ENCODE peak calls at places on chromosomes 12 and 14, in four cellular contexts. One of them, this sample, is unnamed.

GRCh38 chr14:103562135-103562384 is 397 bp downstream of the BAG5 start:
- DNase-seq in tibial artery: peak
- DNase-seq in body of pancreas: no peak
- DNase-seq in ovary: no peak
- DNase-seq in this sample: no peak

GRCh38 chr12:89351489-89352241 is 636 bp downstream of the DUSP6 start:
- DNase-seq in tibial artery: peak
- DNase-seq in body of pancreas: peak
- DNase-seq in ovary: peak
- DNase-seq in this sample: no peak

GRCh38 chr14:94132285-94132887 is 3.0 kb upstream of the IFI27L2 start:
- DNase-seq in tibial artery: no peak
- DNase-seq in body of pancreas: peak
- DNase-seq in ovary: no peak
- DNase-seq in this sample: no peak

GRCh38 chr12:110015132-110015531 is 15.9 kb downstream of the ANKRD13A start:
- DNase-seq in tibial artery: no peak
- DNase-seq in body of pancreas: no peak
- DNase-seq in ovary: no peak
- DNase-seq in this sample: no peak

GRCh38 chr14:105294142-105294597 is 6.6 kb downstream of the BRF1 start:
- DNase-seq in tibial artery: no peak
- DNase-seq in body of pancreas: peak
- DNase-seq in ovary: no peak
- DNase-seq in this sample: no peak

GRCh38 chr12:29176951-29177350 is 27.9 kb downstream of the FAR2 start:
- DNase-seq in tibial artery: no peak
- DNase-seq in body of pancreas: no peak
- DNase-seq in ovary: no peak
- DNase-seq in this sample: no peak

GRCh38 chr14:91339076-91339475 is 78.5 kb downstream of the CCDC88C start:
- DNase-seq in tibial artery: no peak
- DNase-seq in body of pancreas: no peak
- DNase-seq in ovary: no peak
- DNase-seq in this sample: no peak

GRCh38 chr12:105409881-105410471 is 79.5 kb downstream of the C12orf75 start:
- DNase-seq in tibial artery: peak
- DNase-seq in body of pancreas: peak
- DNase-seq in ovary: no peak
- DNase-seq in this sample: no peak

GRCh38 chr12:122951406-122951805 is 14.9 kb downstream of the ABCB9 start:
- DNase-seq in tibial artery: no peak
- DNase-seq in body of pancreas: no peak
- DNase-seq in ovary: no peak
- DNase-seq in this sample: no peak

GRCh38 chr12:65853489-65854157 is 29.3 kb downstream of the HMGA2 start:
- DNase-seq in tibial artery: no peak
- DNase-seq in body of pancreas: no peak
- DNase-seq in ovary: no peak
- DNase-seq in this sample: no peak

GRCh38 chr12:48925218-48925871 is at the start of gene FKBP11:
- DNase-seq in tibial artery: peak
- DNase-seq in body of pancreas: peak
- DNase-seq in ovary: peak
- DNase-seq in this sample: no peak

GRCh38 chr14:89336338-89336737 is 80.7 kb downstream of the FOXN3 start:
- DNase-seq in tibial artery: no peak
- DNase-seq in body of pancreas: no peak
- DNase-seq in ovary: no peak
- DNase-seq in this sample: no peak

GRCh38 chr12:115312901-115313300 is 628.9 kb upstream of the TBX3 start:
- DNase-seq in tibial artery: no peak
- DNase-seq in body of pancreas: no peak
- DNase-seq in ovary: no peak
- DNase-seq in this sample: no peak

GRCh38 chr14:31461545-31461944 is 4.2 kb upstream of the DTD2 start:
- DNase-seq in tibial artery: no peak
- DNase-seq in body of pancreas: no peak
- DNase-seq in ovary: no peak
- DNase-seq in this sample: no peak

GRCh38 chr12:91954326-91954725 is 191.3 kb downstream of the BTG1 start:
- DNase-seq in tibial artery: no peak
- DNase-seq in body of pancreas: peak
- DNase-seq in ovary: no peak
- DNase-seq in this sample: no peak

GRCh38 chr14:53356361-53357150 is 203.4 kb upstream of the DDHD1 start:
- DNase-seq in tibial artery: no peak
- DNase-seq in body of pancreas: no peak
- DNase-seq in ovary: no peak
- DNase-seq in this sample: no peak

GRCh38 chr14:72558721-72559120 is 335.2 kb downstream of the DPF3 start:
- DNase-seq in tibial artery: no peak
- DNase-seq in body of pancreas: no peak
- DNase-seq in ovary: no peak
- DNase-seq in this sample: peak

GRCh38 chr14:30681752-30682355 is 59.7 kb downstream of the SCFD1 start:
- DNase-seq in tibial artery: no peak
- DNase-seq in body of pancreas: no peak
- DNase-seq in ovary: no peak
- DNase-seq in this sample: no peak

GRCh38 chr12:29415111-29415510 is 34.1 kb upstream of the ERGIC2 start:
- DNase-seq in tibial artery: no peak
- DNase-seq in body of pancreas: no peak
- DNase-seq in ovary: no peak
- DNase-seq in this sample: no peak

DNA sequence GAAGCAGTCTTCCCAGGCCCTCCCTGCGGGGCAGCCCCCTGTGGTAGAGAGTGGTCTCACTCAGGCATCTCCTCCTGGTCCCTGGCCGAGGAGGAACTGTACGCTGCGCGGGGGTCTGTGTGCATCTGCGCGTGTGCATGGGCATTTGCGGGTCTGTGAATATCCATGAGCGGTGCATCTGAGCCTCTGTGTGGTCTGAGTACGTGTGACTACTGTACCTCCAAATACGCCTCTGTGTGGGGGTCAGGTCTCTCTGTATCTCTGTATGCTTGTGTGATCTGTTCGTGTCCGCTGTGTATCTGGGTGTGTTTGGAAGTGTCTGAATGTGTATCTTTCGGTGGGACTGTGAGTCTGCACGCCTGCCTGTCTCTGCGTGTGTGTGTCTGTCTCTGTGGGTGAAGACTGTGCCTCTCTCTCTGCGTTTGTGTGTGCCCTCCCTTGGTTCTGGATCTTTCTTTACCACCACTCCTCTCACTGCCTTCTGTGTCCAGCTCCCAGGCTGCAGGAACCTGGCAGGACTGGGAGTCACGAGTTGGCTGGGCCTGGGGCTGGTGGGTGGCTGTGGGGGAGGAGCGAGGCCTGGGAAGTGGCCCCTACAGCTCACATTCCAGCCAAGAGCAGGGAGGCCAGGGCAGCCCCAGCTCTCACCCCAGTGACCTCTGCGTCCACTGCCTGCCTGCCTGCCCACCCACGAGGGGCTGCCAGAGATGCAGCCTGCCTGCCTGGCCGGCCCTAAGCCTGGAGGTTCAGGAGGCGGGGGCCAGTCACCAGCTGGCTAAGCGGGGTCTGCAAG is 1.1 kb upstream of the PGF start:
- DNase-seq in tibial artery: peak
- DNase-seq in body of pancreas: no peak
- DNase-seq in ovary: no peak
- DNase-seq in this sample: no peak
- H3K4me3 ChIP-seq in tibial artery: peak
- H3K4me3 ChIP-seq in body of pancreas: no peak
- H3K4me3 ChIP-seq in ovary: no peak
- H3K4me3 ChIP-seq in this sample: no peak

GRCh38 chr12:69633061-69633460 is 22.4 kb upstream of the LRRC10 start:
- DNase-seq in tibial artery: no peak
- DNase-seq in body of pancreas: no peak
- DNase-seq in ovary: no peak
- DNase-seq in this sample: no peak

GRCh38 chr12:69630191-69630590 is 19.5 kb upstream of the LRRC10 start:
- DNase-seq in tibial artery: no peak
- DNase-seq in body of pancreas: no peak
- DNase-seq in ovary: no peak
- DNase-seq in this sample: no peak
- TF ChIP-seq CTCF in tibial artery: no peak
- TF ChIP-seq CTCF in body of pancreas: no peak
- TF ChIP-seq CTCF in ovary: no peak
- TF ChIP-seq CTCF in this sample: peak

GRCh38 chr12:103852498-103852992 is 11.5 kb upstream of the NT5DC3 start:
- DNase-seq in tibial artery: no peak
- DNase-seq in body of pancreas: peak
- DNase-seq in ovary: no peak
- DNase-seq in this sample: no peak
- H3K4me3 ChIP-seq in tibial artery: no peak
- H3K4me3 ChIP-seq in body of pancreas: no peak
- H3K4me3 ChIP-seq in ovary: no peak
- H3K4me3 ChIP-seq in this sample: no peak

GRCh38 chr14:95191445-95192199 is 34.3 kb upstream of the DICER1 start:
- DNase-seq in tibial artery: no peak
- DNase-seq in body of pancreas: no peak
- DNase-seq in ovary: no peak
- DNase-seq in this sample: no peak
- TF ChIP-seq CTCF in tibial artery: no peak
- TF ChIP-seq CTCF in body of pancreas: no peak
- TF ChIP-seq CTCF in ovary: no peak
- TF ChIP-seq CTCF in this sample: no peak

GRCh38 chr12:106900554-106900953 is 55.2 kb upstream of the TMEM263 start:
- DNase-seq in tibial artery: no peak
- DNase-seq in body of pancreas: no peak
- DNase-seq in ovary: no peak
- DNase-seq in this sample: no peak

GRCh38 chr12:106902053-106902452 is 53.7 kb upstream of the TMEM263 start:
- DNase-seq in tibial artery: no peak
- DNase-seq in body of pancreas: no peak
- DNase-seq in ovary: no peak
- DNase-seq in this sample: no peak

GRCh38 chr12:106906715-106907114 is 49.0 kb upstream of the TMEM263 start:
- DNase-seq in tibial artery: no peak
- DNase-seq in body of pancreas: no peak
- DNase-seq in ovary: no peak
- DNase-seq in this sample: no peak

GRCh38 chr12:106901276-106901675 is 54.4 kb upstream of the TMEM263 start:
- DNase-seq in tibial artery: no peak
- DNase-seq in body of pancreas: no peak
- DNase-seq in ovary: no peak
- DNase-seq in this sample: no peak

DNA sequence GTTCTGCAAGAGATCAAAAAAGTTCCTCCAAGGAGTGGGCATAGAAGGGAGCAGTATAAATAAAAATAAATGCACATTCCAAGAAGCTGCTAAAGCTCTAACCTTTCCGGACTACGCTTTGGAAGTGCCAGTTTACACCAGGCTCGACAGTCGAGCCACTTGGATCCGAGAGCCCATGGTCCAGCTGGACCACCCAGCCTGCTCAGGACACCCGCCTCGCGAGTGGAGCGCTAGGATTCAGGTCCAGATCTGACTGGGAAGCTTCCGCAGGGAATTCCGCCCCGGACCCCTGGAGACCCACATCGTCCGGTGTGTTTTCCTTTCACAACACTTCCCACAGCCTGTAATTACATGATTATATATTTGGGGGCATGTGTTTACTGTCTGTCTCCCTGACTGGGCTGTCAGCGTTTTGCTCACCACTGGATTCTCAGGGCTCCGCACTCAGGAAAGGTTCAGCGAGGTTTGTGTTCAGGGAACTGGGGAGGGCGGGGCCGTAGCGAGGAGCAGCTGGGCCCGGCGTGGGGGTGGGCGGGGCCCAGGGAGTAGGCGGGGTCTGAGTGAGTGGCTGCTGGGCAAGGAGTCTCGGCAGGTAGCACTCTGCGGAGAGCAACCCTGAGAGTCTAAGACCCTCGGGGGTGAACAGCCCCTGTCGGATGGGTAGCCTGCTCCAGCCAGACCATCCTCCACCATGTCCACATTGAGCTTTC is 52.3 kb upstream of the TMEM263 start:
- DNase-seq in tibial artery: peak
- DNase-seq in body of pancreas: peak
- DNase-seq in ovary: peak
- DNase-seq in this sample: no peak
- H3K4me3 ChIP-seq in tibial artery: peak
- H3K4me3 ChIP-seq in body of pancreas: no peak
- H3K4me3 ChIP-seq in ovary: peak
- H3K4me3 ChIP-seq in this sample: peak

GRCh38 chr12:125593269-125593668 is 528.0 kb downstream of the AACS start:
- DNase-seq in tibial artery: no peak
- DNase-seq in body of pancreas: no peak
- DNase-seq in ovary: no peak
- DNase-seq in this sample: no peak
- TF ChIP-seq CTCF in tibial artery: no peak
- TF ChIP-seq CTCF in body of pancreas: no peak
- TF ChIP-seq CTCF in ovary: no peak
- TF ChIP-seq CTCF in this sample: no peak

This sample was measured in epithelial cell of proximal tubule.